ENCODE peak calls at places on chromosomes 7 and 10, in nine cellular contexts. Q is mammary epithelial cell; Y is lower lobe of right lung; U is neural crest cell; X is MM.1S; D is foreskin fibroblast; M is T-helper 2 cell; G is WERI-Rb-1; E is stimulated activated CD8-positive, alpha-beta memory T cell treated with anti-CD3 and anti-CD28 coated beads, Interleukin-4, amount 100 ng/mL, for 1 hour. K is an unnamed sample.

GRCh38 chr7:88226886-88227516 is 7.2 kb upstream of the SRI start:
- DNase-seq in Q (peak), Y (peak), U (no peak), X (no peak), D (peak), M (no peak), G (no peak), E (no peak), K (peak)

GRCh38 chr7:6271091-6271658 is 1.2 kb downstream of the CYTH3 start:
- DNase-seq in Q (peak), Y (peak), U (no peak), X (no peak), D (peak), M (peak), G (no peak), E (no peak), K (peak)

GRCh38 chr7:105707967-105708580 is 126.8 kb upstream of the EFCAB10 start:
- DNase-seq in Q (no peak), Y (no peak), U (no peak), X (no peak), D (no peak), M (peak), G (no peak), E (no peak), K (peak)

GRCh38 chr10:131646551-131647525 is 254.0 kb upstream of the PPP2R2D start:
- DNase-seq in Q (no peak), Y (peak), U (no peak), X (no peak), D (no peak), M (no peak), G (no peak), E (no peak), K (no peak)

GRCh38 chr7:71408276-71408675 is 276.3 kb downstream of the GALNT17 start:
- DNase-seq in Q (no peak), Y (no peak), U (no peak), X (no peak), D (no peak), M (no peak), G (no peak), E (no peak), K (no peak)

GRCh38 chr7:153422291-153423189 is 629.7 kb upstream of the DPP6 start:
- DNase-seq in Q (no peak), Y (no peak), U (no peak), X (peak), D (no peak), M (no peak), G (no peak), E (no peak), K (no peak)

GRCh38 chr7:106755641-106756040 is 94.7 kb upstream of the CCDC71L start:
- DNase-seq in Q (no peak), Y (no peak), U (no peak), X (no peak), D (no peak), M (no peak), G (no peak), E (no peak), K (no peak)

GRCh38 chr7:105157278-105157677 is 143.3 kb downstream of the KMT2E start:
- DNase-seq in Q (no peak), Y (no peak), U (no peak), X (no peak), D (no peak), M (no peak), G (no peak), E (no peak), K (no peak)

GRCh38 chr10:21989453-21990154 is 13.9 kb downstream of the DNAJC1 start:
- DNase-seq in Q (peak), Y (peak), U (peak), X (peak), D (peak), M (peak), G (peak), E (peak), K (peak)

GRCh38 chr7:78417180-78417853 is 618.7 kb downstream of the PHTF2 start:
- DNase-seq in Q (no peak), Y (no peak), U (no peak), X (no peak), D (no peak), M (no peak), G (no peak), E (no peak), K (no peak)

GRCh38 chr7:138568655-138569054 is 108.6 kb downstream of the TRIM24 start:
- DNase-seq in Q (no peak), Y (no peak), U (no peak), X (no peak), D (no peak), M (no peak), G (no peak), E (no peak), K (no peak)

GRCh38 chr7:115135769-115136410 is 214.0 kb downstream of the MDFIC start:
- DNase-seq in Q (peak), Y (no peak), U (no peak), X (peak), D (no peak), M (peak), G (no peak), E (no peak), K (peak)

GRCh38 chr10:59003203-59003602 is 173.2 kb upstream of the PHYHIPL start:
- DNase-seq in Q (no peak), Y (no peak), U (no peak), X (no peak), D (no peak), M (no peak), G (no peak), E (no peak), K (no peak)

GRCh38 chr10:132062181-132062515 is 3.6 kb upstream of the JAKMIP3 start:
- DNase-seq in Q (no peak), Y (no peak), U (no peak), X (no peak), D (no peak), M (no peak), G (no peak), E (no peak), K (no peak)

GRCh38 chr10:49347827-49348226 is 48.1 kb downstream of the DRGX start:
- DNase-seq in Q (no peak), Y (no peak), U (no peak), X (no peak), D (no peak), M (no peak), G (no peak), E (no peak), K (no peak)

GRCh38 chr7:5557920-5558401 is 134.3 kb upstream of the TNRC18 start:
- DNase-seq in Q (peak), Y (peak), U (no peak), X (peak), D (no peak), M (no peak), G (peak), E (no peak), K (no peak)

GRCh38 chr7:28804157-28804556 is 154.0 kb downstream of the TRIL start:
- DNase-seq in Q (no peak), Y (no peak), U (no peak), X (no peak), D (no peak), M (no peak), G (no peak), E (no peak), K (no peak)

GRCh38 chr10:133086247-133086646 is 1.5 kb upstream of the ADGRA1 start:
- DNase-seq in Q (no peak), Y (no peak), U (no peak), X (no peak), D (no peak), M (no peak), G (no peak), E (no peak), K (no peak)

K was measured in dermis microvascular lymphatic vessel endothelial cell.